ENCODE peak calls at places on chromosomes 13 and 19, in eight cellular contexts. S is heart right ventricle, V is cardiac muscle cell, U is cardiac fibroblast, X is endodermal cell, W is OCI-LY7, R is thoracic aorta, F is fibroblast of pulmonary artery. A is an unnamed sample.

GRCh38 chr19:39319098-39319891 is 1.4 kb downstream of the LRFN1 start:
- DNase-seq in S (no peak), W (no peak), F (no peak), R (no peak), X (no peak), V (no peak), U (no peak), A (no peak)

GRCh38 chr19:4369109-4369887 is 25.9 kb downstream of the MPND start:
- DNase-seq in X (peak; percentile 86), V (no peak), W (peak; percentile 82), S (no peak), R (no peak), F (no peak), U (no peak), A (peak; percentile 94)

GRCh38 chr13:43986395-43986794 is 106.7 kb downstream of the LACC1 start:
- DNase-seq in W (no peak), X (no peak), F (peak; percentile 6), U (no peak), S (no peak), R (no peak), V (peak; percentile 71), A (no peak)

GRCh38 chr13:30934381-30934780 is 1.9 kb downstream of the TEX26 start:
- DNase-seq in X (peak; percentile 78), R (no peak), S (no peak), V (peak; percentile 30), W (no peak), F (no peak), U (no peak), A (peak; percentile 9)

GRCh38 chr19:310781-311496 is 19.7 kb upstream of the PLPP2 start:
- DNase-seq in V (no peak), S (no peak), W (no peak), U (no peak), F (no peak), X (no peak), R (no peak), A (no peak)

GRCh38 chr19:48367855-48368254 is 3.7 kb downstream of the SYNGR4 start:
- DNase-seq in R (no peak), V (no peak), S (no peak), F (no peak), W (no peak), U (no peak), X (no peak), A (no peak)

GRCh38 chr13:20311022-20311421 is 78.9 kb upstream of the GJB6 start:
- DNase-seq in U (no peak), W (no peak), S (no peak), F (no peak), X (no peak), R (no peak), V (no peak), A (no peak)

GRCh38 chr19:54573330-54573872 is at the start of gene LILRA2:
- DNase-seq in W (peak; percentile 52), X (no peak), F (no peak), S (no peak), U (no peak), V (no peak), R (no peak), A (peak; percentile 73)

GRCh38 chr13:23844132-23844531 is 45.1 kb downstream of the MIPEP start:
- DNase-seq in U (no peak), R (no peak), V (no peak), F (no peak), W (no peak), S (no peak), X (no peak), A (peak; percentile 41)

GRCh38 chr19:13906525-13906904 is 514 bp downstream of the CC2D1A start:
- DNase-seq in S (no peak), F (no peak), X (peak; percentile 61), U (no peak), W (peak; percentile 41), V (no peak), R (no peak), A (peak; percentile 14)

GRCh38 chr19:6685482-6685881 is 15.5 kb upstream of the TNFSF14 start:
- DNase-seq in X (no peak), W (no peak), R (no peak), S (no peak), U (no peak), F (no peak), V (no peak), A (no peak)

GRCh38 chr13:25966086-25966485 is 85.7 kb downstream of the SHISA2 start:
- DNase-seq in U (peak; percentile 48), W (no peak), X (no peak), F (peak; percentile 39), V (no peak), S (no peak), R (no peak), A (no peak)

GRCh38 chr13:73090116-73090811 is 31.5 kb downstream of the KLF5 start:
- DNase-seq in V (no peak), R (no peak), X (peak; percentile 84), F (peak; percentile 78), S (no peak), U (peak; percentile 56), W (no peak), A (peak; percentile 17)

GRCh38 chr19:38707512-38708114 is 36.7 kb downstream of the CAPN12 start:
- DNase-seq in W (no peak), F (peak; percentile 65), S (peak; percentile 76), R (no peak), V (no peak), U (peak; percentile 65), X (no peak), A (no peak)

GRCh38 chr19:39196860-39197562 is at the start of gene NCCRP1:
- DNase-seq in S (no peak), R (no peak), U (no peak), W (no peak), F (no peak), X (peak; percentile 76), V (peak; percentile 52), A (no peak)

GRCh38 chr13:110336681-110337080 is 29.6 kb downstream of the COL4A2 start:
- DNase-seq in U (no peak), S (no peak), W (no peak), V (no peak), R (no peak), F (no peak), X (no peak), A (no peak)

GRCh38 chr13:75907044-75907443 is 270.9 kb downstream of the LMO7 start:
- DNase-seq in S (no peak), R (no peak), V (no peak), W (no peak), X (peak; percentile 49), U (no peak), F (no peak), A (no peak)

GRCh38 chr13:31225998-31226675 is 26.4 kb downstream of the B3GLCT start:
- DNase-seq in W (no peak), U (no peak), S (no peak), V (no peak), R (no peak), X (peak; percentile 67), F (no peak), A (no peak)

DNA sequence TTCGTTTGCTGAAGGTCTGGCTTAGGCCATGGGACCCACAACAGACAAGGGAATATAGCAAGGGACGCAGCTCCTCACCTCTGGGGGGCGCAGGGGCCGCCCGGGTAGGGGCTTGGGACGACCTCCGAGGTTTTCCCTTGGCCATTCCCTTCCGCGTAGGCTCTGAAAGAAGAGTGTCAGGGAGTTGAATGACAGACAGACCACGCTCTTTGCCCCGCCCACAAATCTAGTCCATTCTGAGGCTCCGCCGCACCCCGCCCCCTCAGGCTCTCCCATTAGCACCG is 11.4 kb upstream of the ZNF414 start:
- DNase-seq in W (no peak), S (no peak), R (no peak), X (no peak), F (no peak), V (no peak), U (no peak), A (no peak)
- H3K4me3 ChIP-seq in W (no peak overlapping the region), S (no peak overlapping the region), R (peak overlapping the region; percentile 84), X (peak overlapping the region; percentile 68), F (peak overlapping the region; percentile 61), V (no peak overlapping the region), U (peak overlapping the region; percentile 52), A (peak overlapping the region; percentile 2)

DNA sequence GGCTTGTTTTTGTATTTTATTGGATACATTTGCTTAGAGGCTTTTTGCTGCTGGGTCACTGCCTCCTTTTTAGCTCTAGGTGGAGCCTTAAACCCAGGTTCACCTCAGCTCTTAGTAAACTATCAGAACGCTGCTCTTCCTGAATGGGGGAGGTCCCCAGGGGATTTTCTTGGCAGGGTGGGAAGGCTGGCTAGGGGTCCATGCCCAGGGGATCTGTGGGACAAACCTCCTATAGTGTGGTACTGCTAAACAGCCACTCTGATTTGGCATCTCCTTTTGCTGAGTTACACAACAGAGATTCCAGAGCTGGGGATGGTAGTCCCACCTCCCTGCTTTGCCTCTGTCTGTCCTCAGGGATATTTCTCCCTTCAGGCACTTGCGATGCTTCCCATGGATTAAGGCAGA is 204.9 kb downstream of the ZIC5 start:
- DNase-seq in V (no peak), R (no peak), F (no peak), X (peak; percentile 77), U (no peak), S (no peak), W (no peak), A (peak; percentile 28)
- TF ChIP-seq CTCF in V (no peak), R (no peak), F (no peak), X (peak; percentile 84), U (no peak), S (no peak), W (peak; percentile 15), A (peak; percentile 6)

DNA sequence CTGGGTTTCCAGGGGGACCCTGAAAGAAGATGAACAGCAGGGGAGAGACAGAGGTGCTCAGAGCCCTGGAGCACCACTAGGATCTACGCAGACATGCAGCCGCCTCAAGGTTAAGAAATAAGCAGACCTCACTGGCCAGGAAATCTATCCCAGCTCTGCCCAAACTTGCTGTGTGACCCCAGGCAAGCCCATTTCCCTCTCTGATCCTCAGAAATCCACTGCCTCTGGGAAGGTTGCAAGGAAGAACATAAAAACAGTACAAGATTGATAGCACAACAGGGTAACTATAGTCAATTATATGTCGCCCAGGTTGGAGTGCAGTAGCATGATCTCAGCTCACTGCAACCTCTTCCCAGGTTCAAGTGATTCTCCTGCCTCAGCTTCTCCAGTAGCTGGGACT is 20.8 kb downstream of the COL5A3 start:
- DNase-seq in F (no peak), S (no peak), V (no peak), R (no peak), W (no peak), X (no peak), U (no peak), A (no peak)
- H3K4me3 ChIP-seq in F (no peak overlapping the region), S (no peak overlapping the region), V (no peak overlapping the region), R (no peak overlapping the region), W (no peak overlapping the region), X (no peak overlapping the region), U (no peak overlapping the region), A (no peak overlapping the region)

DNA sequence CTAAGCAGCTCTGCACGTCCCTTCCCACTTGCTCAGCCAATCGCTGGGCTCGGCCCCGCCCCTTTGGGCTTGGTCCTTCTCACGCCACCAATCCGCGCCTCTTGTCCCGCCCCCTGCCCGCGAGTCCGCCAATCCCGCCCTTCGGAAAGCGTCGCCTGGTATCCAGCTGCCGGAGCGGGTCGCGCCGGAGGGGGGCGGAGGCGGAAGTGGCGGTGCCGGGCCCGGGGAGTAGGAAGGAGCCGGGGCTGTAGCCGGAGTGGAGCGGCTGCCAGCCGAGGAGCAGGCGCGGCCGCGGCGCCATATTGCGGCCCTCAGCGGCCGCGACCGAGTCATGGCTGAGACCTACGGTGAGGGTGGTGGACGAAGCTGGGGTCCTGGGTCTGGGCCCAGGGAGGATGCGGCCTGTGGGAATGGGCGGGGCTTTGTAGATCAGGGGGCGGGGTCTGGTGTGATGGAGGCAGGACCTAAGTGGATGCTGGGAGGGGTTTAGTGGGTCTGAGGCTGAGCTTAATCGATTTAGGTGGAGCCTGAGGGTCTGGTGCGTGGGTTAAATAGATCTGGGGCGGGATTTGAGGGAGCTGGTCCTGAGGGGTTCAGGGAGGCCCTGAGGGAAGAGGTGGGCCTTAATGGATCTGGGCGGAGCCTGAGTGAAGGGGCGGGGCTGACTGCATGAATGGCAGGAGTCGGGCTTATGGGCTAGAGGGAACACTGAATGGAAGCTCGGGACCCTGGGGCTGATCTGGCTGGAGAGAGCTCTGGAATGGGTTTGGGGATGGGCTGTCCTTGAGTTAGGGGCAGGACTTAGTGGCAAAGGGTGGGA is at the start of gene RAB4B:
- DNase-seq in U (peak; percentile 100), X (peak; percentile 100), S (peak; percentile 100), W (peak; percentile 100), F (peak; percentile 100), V (peak; percentile 100), R (peak; percentile 99), A (peak; percentile 100)
- TF ChIP-seq CTCF in U (no peak), X (no peak), S (no peak), W (no peak), F (no peak), V (no peak), R (no peak), A (no peak)